ENCODE peak calls at places on chromosomes 16 and 17, in seven cellular contexts. B is A549; F is T-cell; A is stimulated activated CD8-positive, alpha-beta memory T cell treated with anti-CD3 and anti-CD28 coated beads, Interleukin-15, amount 100 ng/mL, for 24 hours; Y is mesendoderm; N is activated CD8-positive, alpha-beta memory T cell treated with anti-CD3 and anti-CD28 coated beads for 48 hours; V is MM.1S. M is an unnamed sample.

GRCh38 chr16:17135439-17135838 is 335.3 kb downstream of the XYLT1 start:
- DNase-seq in Y (no peak), A (no peak), N (no peak), F (no peak), B (no peak), V (peak; percentile 7), M (no peak)

GRCh38 chr17:74408262-74408661 is 23.6 kb upstream of the GPRC5C start:
- DNase-seq in N (no peak), Y (peak; percentile 61), A (no peak), F (no peak), B (peak; percentile 78), V (no peak), M (no peak)

GRCh38 chr16:66900721-66901441 is 17.8 kb downstream of the CDH16 start:
- DNase-seq in B (no peak), V (no peak), F (no peak), N (no peak), Y (no peak), A (no peak), M (no peak)

GRCh38 chr17:40562841-40563370 is 2.4 kb downstream of the CCR7 start:
- DNase-seq in Y (no peak), F (no peak), N (no peak), B (no peak), A (no peak), V (no peak), M (no peak)

GRCh38 chr16:25045696-25046381 is 30.7 kb upstream of the ARHGAP17 start:
- DNase-seq in A (no peak), F (no peak), Y (no peak), V (no peak), B (peak; percentile 35), N (no peak), M (peak; percentile 29)

GRCh38 chr16:89080251-89080853 is 13.3 kb upstream of the ACSF3 start:
- DNase-seq in N (no peak), A (no peak), F (no peak), Y (no peak), B (no peak), V (no peak), M (no peak)

GRCh38 chr16:30351586-30352419 is 3.3 kb downstream of the CD2BP2 start:
- DNase-seq in Y (no peak), V (no peak), N (no peak), A (no peak), F (no peak), B (peak; percentile 60), M (peak; percentile 93)

GRCh38 chr17:2068101-2068518 is 13.2 kb downstream of the HIC1 start:
- DNase-seq in F (no peak), V (no peak), N (no peak), B (no peak), A (no peak), Y (no peak), M (peak; percentile 92)

GRCh38 chr17:67265620-67266019 is 20.6 kb upstream of the HELZ start:
- DNase-seq in F (no peak), B (no peak), A (no peak), Y (no peak), V (no peak), N (no peak), M (no peak)

GRCh38 chr17:57862990-57863667 is 13.3 kb upstream of the MRPS23 start:
- DNase-seq in Y (peak; percentile 62), B (no peak), N (no peak), A (no peak), V (no peak), F (no peak), M (no peak)